ENCODE peak calls at places on chromosomes 16 and 17, in six cellular contexts. N is astrocyte of the hippocampus; E is Peyer's patch; I is NCI-H1417; L is T-helper 1 cell; X is CD8-positive, alpha-beta memory T cell. P is an unnamed sample.

GRCh38 chr17:46125831-46126230 is 67.4 kb downstream of the KANSL1 start:
- DNase-seq in I (no peak), N (peak), X (no peak), L (no peak), E (no peak), P (no peak)

GRCh38 chr17:79657861-79658810 is 47.3 kb upstream of the RBFOX3 start:
- DNase-seq in N (no peak), I (no peak), L (no peak), E (no peak), X (no peak), P (no peak)

GRCh38 chr17:70006159-70006558 is 68.9 kb upstream of the KCNJ16 start:
- DNase-seq in E (no peak), L (no peak), I (no peak), X (no peak), N (no peak), P (no peak)

GRCh38 chr16:27650073-27650701 is 100.2 kb downstream of the KATNIP start:
- DNase-seq in L (no peak), N (no peak), X (no peak), I (no peak), E (peak), P (no peak)

GRCh38 chr16:66810391-66810790 is 9.0 kb upstream of the TERB1 start:
- DNase-seq in L (no peak), N (no peak), I (no peak), X (no peak), E (no peak), P (no peak)

GRCh38 chr17:8556074-8556473 is 74.5 kb downstream of the MYH10 start:
- DNase-seq in N (peak), L (no peak), E (no peak), X (no peak), I (no peak), P (no peak)

GRCh38 chr17:74360993-74361612 is 565 bp downstream of the BTBD17 start:
- DNase-seq in N (no peak), L (no peak), I (peak), X (no peak), E (no peak), P (no peak)

GRCh38 chr17:15398291-15398690 is 56.9 kb upstream of the TEKT3 start:
- DNase-seq in N (peak), X (no peak), E (no peak), L (no peak), I (no peak), P (no peak)

GRCh38 chr17:64097196-64097936 is 32.6 kb downstream of the ERN1 start:
- DNase-seq in I (no peak), N (peak), X (no peak), E (no peak), L (no peak), P (no peak)

GRCh38 chr16:87584975-87585374 is 17.3 kb upstream of the JPH3 start:
- DNase-seq in N (no peak), I (no peak), E (no peak), X (no peak), L (no peak), P (no peak)

GRCh38 chr16:11913425-11914079 is 2.2 kb downstream of the GSPT1 start:
- DNase-seq in I (no peak), L (peak), N (peak), X (peak), E (no peak), P (no peak)

GRCh38 chr17:3534881-3535252 is 22.7 kb downstream of the TRPV3 start:
- DNase-seq in E (no peak), I (no peak), N (peak), X (no peak), L (no peak), P (no peak)

GRCh38 chr17:36461330-36462110 is 25.0 kb upstream of the ZNHIT3 start:
- DNase-seq in L (no peak), X (no peak), E (no peak), I (no peak), N (no peak), P (no peak)

GRCh38 chr17:82297280-82297803 is 20.1 kb downstream of the CD7 start:
- DNase-seq in E (peak), L (peak), N (peak), I (peak), X (peak), P (peak)

GRCh38 chr17:78962345-78962983 is 17.3 kb downstream of the LGALS3BP start:
- DNase-seq in X (no peak), E (peak), I (no peak), N (no peak), L (no peak), P (no peak)

GRCh38 chr16:89037261-89038152 is 56.1 kb upstream of the ACSF3 start:
- DNase-seq in E (no peak), I (no peak), X (peak), N (peak), L (no peak), P (no peak)

GRCh38 chr17:18250259-18250658 is 8.3 kb downstream of the FLII start:
- DNase-seq in I (peak), E (peak), N (no peak), X (no peak), L (no peak), P (no peak)